ENCODE peak calls at places on chromosome 2, in five cellular contexts. One of them, this sample, is unnamed.

GRCh38 chr2:155424518-155424917 is 726.0 kb downstream of the KCNJ3 start:
- DNase-seq in AG04450: no peak
- DNase-seq in AG10803: no peak
- DNase-seq in M059J: no peak
- DNase-seq in GM03348: no peak
- DNase-seq in this sample: no peak

GRCh38 chr2:230418341-230419016 is 2.5 kb downstream of the SP100 start:
- DNase-seq in GM03348: peak; percentile 71
- DNase-seq in AG10803: peak; percentile 71
- DNase-seq in M059J: peak; percentile 83
- DNase-seq in AG04450: no peak
- DNase-seq in this sample: no peak

GRCh38 chr2:60540054-60540453 is 13.4 kb downstream of the BCL11A start:
- DNase-seq in AG04450: no peak
- DNase-seq in M059J: no peak
- DNase-seq in AG10803: no peak
- DNase-seq in GM03348: no peak
- DNase-seq in this sample: no peak

GRCh38 chr2:240405133-240405532 is 30.3 kb upstream of the GPC1 start:
- DNase-seq in AG04450: no peak
- DNase-seq in AG10803: no peak
- DNase-seq in M059J: no peak
- DNase-seq in GM03348: no peak
- DNase-seq in this sample: no peak

GRCh38 chr2:231161252-231162035 is 36.6 kb upstream of the HTR2B start:
- DNase-seq in GM03348: no peak
- DNase-seq in AG04450: no peak
- DNase-seq in AG10803: no peak
- DNase-seq in M059J: peak; percentile 70
- DNase-seq in this sample: no peak

GRCh38 chr2:164069542-164069941 is 333.7 kb upstream of the FIGN start:
- DNase-seq in AG04450: no peak
- DNase-seq in GM03348: no peak
- DNase-seq in M059J: no peak
- DNase-seq in AG10803: no peak
- DNase-seq in this sample: no peak

GRCh38 chr2:62817995-62818713 is 112.6 kb downstream of the EHBP1 start:
- DNase-seq in M059J: peak; percentile 30
- DNase-seq in GM03348: no peak
- DNase-seq in AG10803: peak; percentile 34
- DNase-seq in AG04450: no peak
- DNase-seq in this sample: no peak

GRCh38 chr2:223696719-223697118 is 94.6 kb upstream of the SCG2 start:
- DNase-seq in M059J: peak; percentile 50
- DNase-seq in AG10803: no peak
- DNase-seq in GM03348: no peak
- DNase-seq in AG04450: no peak
- DNase-seq in this sample: no peak

GRCh38 chr2:9809064-9809356 is 34.3 kb upstream of the TAF1B start:
- DNase-seq in GM03348: no peak
- DNase-seq in AG04450: no peak
- DNase-seq in M059J: no peak
- DNase-seq in AG10803: no peak
- DNase-seq in this sample: no peak

GRCh38 chr2:199100326-199101110 is 357.2 kb downstream of the SATB2 start:
- DNase-seq in M059J: peak; percentile 39
- DNase-seq in AG04450: no peak
- DNase-seq in AG10803: peak; percentile 82
- DNase-seq in GM03348: peak; percentile 30
- DNase-seq in this sample: peak; percentile 81

GRCh38 chr2:9212661-9213411 is 6.2 kb downstream of the ASAP2 start:
- DNase-seq in AG04450: no peak
- DNase-seq in AG10803: no peak
- DNase-seq in GM03348: no peak
- DNase-seq in M059J: no peak
- DNase-seq in this sample: no peak

GRCh38 chr2:24972315-24972958 is 682 bp upstream of the DNAJC27 start:
- DNase-seq in GM03348: peak; percentile 38
- DNase-seq in AG04450: no peak
- DNase-seq in AG10803: peak; percentile 24
- DNase-seq in M059J: peak; percentile 33
- DNase-seq in this sample: no peak

GRCh38 chr2:102801098-102801718 is 39.4 kb downstream of the TMEM182 start:
- DNase-seq in AG04450: no peak
- DNase-seq in AG10803: peak; percentile 3
- DNase-seq in GM03348: no peak
- DNase-seq in M059J: peak; percentile 6
- DNase-seq in this sample: no peak

GRCh38 chr2:206728277-206729199 is 10.3 kb upstream of the DYTN start:
- DNase-seq in AG04450: no peak
- DNase-seq in GM03348: peak; percentile 11
- DNase-seq in M059J: peak; percentile 29
- DNase-seq in AG10803: no peak
- DNase-seq in this sample: no peak

This sample was measured in astrocyte of the cerebellum.